ENCODE peak calls at places on chromosomes 4 and X, in six cellular contexts. B is fibroblast of lung, U is kidney, C is lower lobe of right lung, R is left lung, D is BE2C. L is an unnamed sample.

GRCh38 chr4:143531368-143531767 is 17.9 kb downstream of the SMARCA5 start:
- DNase-seq in B (peak), D (no peak), R (no peak), C (no peak), U (no peak), L (no peak)

GRCh38 chrX:21986596-21986995 is 45.5 kb upstream of the PHEX start:
- DNase-seq in B (peak), R (no peak), D (no peak), U (no peak), C (no peak), L (no peak)

GRCh38 chrX:55816023-55816422 is 98.5 kb downstream of the RRAGB start:
- DNase-seq in B (no peak), C (no peak), R (no peak), U (no peak), D (no peak), L (no peak)

GRCh38 chr4:184548651-184549341 is 74.4 kb upstream of the IRF2 start:
- DNase-seq in D (no peak), R (no peak), U (no peak), C (no peak), B (no peak), L (no peak)

GRCh38 chr4:124711469-124712416 is 789 bp downstream of the ANKRD50 start:
- DNase-seq in B (peak), R (no peak), C (peak), U (no peak), D (peak), L (peak)

GRCh38 chr4:24753519-24753918 is 41.9 kb upstream of the SOD3 start:
- DNase-seq in U (no peak), B (no peak), C (no peak), R (no peak), D (no peak), L (no peak)

GRCh38 chr4:38313175-38313574 is 350.8 kb upstream of the KLF3 start:
- DNase-seq in C (no peak), D (no peak), B (no peak), R (no peak), U (no peak), L (no peak)

GRCh38 chr4:181289203-181289602 is 954.0 kb upstream of the TENM3 start:
- DNase-seq in U (no peak), C (no peak), R (no peak), D (no peak), B (no peak), L (no peak)

GRCh38 chr4:127055349-127055748 is 577.4 kb upstream of the INTU start:
- DNase-seq in R (no peak), D (peak), U (no peak), C (no peak), B (peak), L (no peak)

GRCh38 chr4:184805462-184806245 is 20.1 kb downstream of the ACSL1 start:
- DNase-seq in R (peak), D (peak), C (peak), U (peak), B (peak), L (peak)

GRCh38 chr4:102503301-102503746 is 2.2 kb downstream of the NFKB1 start:
- DNase-seq in D (no peak), U (no peak), B (no peak), R (no peak), C (no peak), L (no peak)

GRCh38 chrX:1486749-1487361 is 34.1 kb upstream of the ASMTL start:
- DNase-seq in R (peak), U (peak), B (no peak), D (no peak), C (no peak), L (no peak)

GRCh38 chr4:3660086-3660927 is 105.9 kb upstream of the ADRA2C start:
- DNase-seq in B (peak), R (peak), U (no peak), C (no peak), D (peak), L (no peak)

GRCh38 chr4:11765849-11766453 is 337.3 kb upstream of the HS3ST1 start:
- DNase-seq in B (peak), D (no peak), U (no peak), R (no peak), C (no peak), L (no peak)

GRCh38 chr4:139756391-139757180 is 91.0 kb downstream of the MGST2 start:
- DNase-seq in B (no peak), R (no peak), D (no peak), U (no peak), C (no peak), L (no peak)

GRCh38 chrX:17082831-17083230 is 136.4 kb downstream of the REPS2 start:
- DNase-seq in D (no peak), R (no peak), C (no peak), U (no peak), B (peak), L (no peak)

DNA sequence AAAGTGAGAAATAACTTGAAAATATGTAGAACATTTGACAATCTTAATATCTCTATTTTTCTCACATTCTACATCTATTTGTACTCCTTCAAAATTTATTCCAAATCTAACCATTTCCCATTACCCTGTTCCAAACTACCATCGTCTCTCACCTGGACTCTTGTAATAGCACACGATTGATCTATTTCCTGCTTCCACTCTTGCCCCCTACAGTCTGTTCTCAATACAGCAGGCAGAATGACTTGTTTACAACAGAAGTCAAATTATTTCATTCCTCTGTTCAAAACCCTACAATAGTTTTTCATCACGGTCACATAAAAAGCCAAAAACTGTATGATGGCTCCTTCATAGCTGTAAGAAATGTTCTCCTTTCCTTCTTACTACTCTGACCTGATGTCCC is 21.1 kb upstream of the LUZP4 start:
- DNase-seq in C (no peak), U (no peak), B (peak), D (peak), R (no peak), L (no peak)
- TF ChIP-seq CTCF in C (peak), U (no peak), B (peak), D (peak), R (peak), L (peak)

GRCh38 chr4:113636438-113636818 is 125.1 kb downstream of the CAMK2D start:
- DNase-seq in C (no peak), D (no peak), B (no peak), R (no peak), U (no peak), L (no peak)
- H3K4me3 ChIP-seq in C (no peak), D (no peak), B (no peak), R (no peak), U (no peak), L (no peak)

DNA sequence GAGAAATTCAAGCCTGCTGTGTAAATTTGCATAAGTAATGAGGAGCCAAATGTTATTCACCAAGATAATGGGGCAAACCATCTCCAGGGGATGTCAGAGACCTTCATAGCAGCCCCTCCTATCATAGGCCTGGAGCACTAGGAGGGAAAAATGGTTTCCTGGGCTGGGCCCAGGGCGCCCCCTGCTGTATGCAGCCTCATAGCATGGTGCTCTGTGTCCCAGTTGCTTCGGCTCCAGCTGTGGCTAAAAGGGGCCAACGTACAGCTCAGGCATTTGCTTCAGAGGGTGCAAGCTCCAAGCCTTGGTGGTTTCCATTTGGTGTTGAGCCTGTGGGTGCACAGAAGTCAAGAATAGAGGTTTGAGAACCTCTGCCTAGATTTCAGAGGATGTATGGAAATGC is 859.3 kb downstream of the RPA4 start:
- DNase-seq in R (no peak), B (no peak), U (no peak), D (peak), C (no peak), L (no peak)
- TF ChIP-seq CTCF in R (no peak), B (no peak), U (no peak), D (peak), C (peak), L (peak)

DNA sequence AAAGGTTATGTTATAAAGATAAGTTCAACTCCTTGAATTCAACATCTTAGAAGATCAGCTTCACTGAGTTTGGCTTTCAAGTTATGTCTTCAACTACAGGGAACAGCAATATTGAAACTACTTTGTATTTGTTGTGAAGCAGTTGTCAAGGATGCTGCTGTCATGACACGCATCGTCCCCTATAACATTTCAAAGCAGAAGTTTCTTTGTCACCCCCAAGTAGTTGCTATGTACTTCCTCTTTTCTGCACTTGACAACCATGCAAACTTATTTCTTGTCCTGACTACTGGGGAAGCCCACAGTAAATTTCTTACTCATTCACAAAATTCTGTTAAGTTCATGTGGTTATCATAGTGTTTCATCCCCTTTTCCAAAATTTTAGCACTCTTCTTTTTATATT is 14.3 kb downstream of the ANTXR2 start:
- DNase-seq in B (peak), D (no peak), C (no peak), R (no peak), U (no peak), L (no peak)
- H3K4me3 ChIP-seq in B (no peak), D (no peak), C (no peak), R (no peak), U (no peak), L (no peak)